ENCODE peak calls at places on chromosomes 5 and 9, in ten cellular contexts. V, E, G, A, W, X, P, L, N and H are unnamed samples.

GRCh38 chr9:89407070-89407469 is 88.8 kb downstream of the SECISBP2 start:
- DNase-seq in N (no peak), A (no peak), W (no peak), P (peak; percentile 34), E (no peak), V (no peak), G (no peak), L (peak; percentile 72), X (no peak), H (peak; percentile 16)

GRCh38 chr9:18368206-18368605 is 105.7 kb upstream of the ADAMTSL1 start:
- DNase-seq in W (no peak), G (no peak), X (no peak), L (peak; percentile 36), A (no peak), E (no peak), P (no peak), V (no peak), N (no peak), H (no peak)

GRCh38 chr5:28397502-28397941 is 1359.1 kb upstream of the CDH9 start:
- DNase-seq in V (no peak), L (peak; percentile 85), A (no peak), X (no peak), G (no peak), W (peak; percentile 39), P (peak; percentile 51), N (no peak), E (no peak), H (no peak)

GRCh38 chr9:137902646-137903045 is 25.1 kb downstream of the CACNA1B start:
- DNase-seq in P (peak; percentile 31), N (no peak), L (no peak), V (no peak), A (no peak), G (no peak), W (no peak), X (no peak), E (no peak), H (no peak)

GRCh38 chr5:38473008-38473407 is 83.4 kb downstream of the LIFR start:
- DNase-seq in V (no peak), N (no peak), W (no peak), P (no peak), G (peak; percentile 32), A (no peak), X (no peak), E (no peak), L (no peak), H (peak; percentile 46)

GRCh38 chr5:154005648-154006047 is 33.1 kb downstream of the FAM114A2 start:
- DNase-seq in A (no peak), L (no peak), E (no peak), G (no peak), V (no peak), W (no peak), N (no peak), P (no peak), X (no peak), H (no peak)

GRCh38 chr5:36662291-36662851 is 56.0 kb downstream of the SLC1A3 start:
- DNase-seq in E (no peak), G (no peak), P (no peak), L (no peak), A (no peak), V (no peak), X (peak; percentile 79), N (no peak), W (no peak), H (no peak)

GRCh38 chr5:157732784-157733262 is 1.6 kb downstream of the THG1L start:
- DNase-seq in A (no peak), P (no peak), N (no peak), V (no peak), X (no peak), G (no peak), L (no peak), W (no peak), E (no peak), H (no peak)

GRCh38 chr9:1025131-1025530 is 25.0 kb upstream of the DMRT2 start:
- DNase-seq in V (no peak), P (no peak), X (no peak), W (no peak), E (no peak), L (no peak), N (no peak), G (no peak), A (no peak), H (no peak)

GRCh38 chr5:140328036-140328764 is 18.2 kb downstream of the HBEGF start:
- DNase-seq in V (no peak), A (no peak), E (no peak), W (no peak), L (no peak), X (no peak), P (no peak), G (no peak), N (no peak), H (no peak)

GRCh38 chr5:3546028-3546427 is 49.6 kb upstream of the IRX1 start:
- DNase-seq in A (no peak), E (no peak), N (no peak), V (no peak), W (no peak), X (no peak), L (no peak), P (no peak), G (no peak), H (no peak)

GRCh38 chr5:75059887-75060286 is 7.5 kb upstream of the GCNT4 start:
- DNase-seq in L (no peak), P (no peak), A (peak; percentile 18), V (no peak), X (peak; percentile 51), N (no peak), W (no peak), G (no peak), E (no peak), H (no peak)

GRCh38 chr5:114330916-114331531 is 30.8 kb upstream of the KCNN2 start:
- DNase-seq in G (no peak), N (no peak), P (no peak), E (no peak), L (no peak), W (no peak), V (no peak), A (no peak), X (no peak), H (no peak)

GRCh38 chr5:126171916-126172315 is 251.3 kb upstream of the GRAMD2B start:
- DNase-seq in N (no peak), G (no peak), P (no peak), L (no peak), A (no peak), X (no peak), W (no peak), E (no peak), V (no peak), H (no peak)

GRCh38 chr5:72908666-72909065 is 47.2 kb upstream of the FCHO2 start:
- DNase-seq in W (no peak), V (no peak), G (no peak), N (no peak), A (no peak), L (no peak), E (no peak), P (no peak), X (no peak), H (no peak)

GRCh38 chr5:179679014-179679674 is 1.7 kb downstream of the CBY3 start:
- DNase-seq in N (peak; percentile 88), E (peak; percentile 76), P (no peak), V (peak; percentile 90), W (no peak), X (peak; percentile 40), A (peak; percentile 17), L (no peak), G (peak; percentile 73), H (peak; percentile 89)

GRCh38 chr5:103036601-103037000 is 83.3 kb downstream of the GIN1 start:
- DNase-seq in L (no peak), N (no peak), V (no peak), W (no peak), P (no peak), X (no peak), A (no peak), E (no peak), G (no peak), H (no peak)

GRCh38 chr9:83934569-83935275 is 13.5 kb upstream of the KIF27 start:
- DNase-seq in E (no peak), N (no peak), X (no peak), L (peak; percentile 78), P (peak; percentile 54), G (no peak), A (no peak), W (peak; percentile 78), V (no peak), H (no peak)

GRCh38 chr9:79572891-79573696 is 1.3 kb downstream of the TLE4 start:
- DNase-seq in L (peak; percentile 36), V (peak; percentile 70), G (peak; percentile 59), E (peak; percentile 56), X (no peak), P (no peak), A (no peak), N (peak; percentile 81), W (no peak), H (peak; percentile 85)

GRCh38 chr5:106393276-106393675 is 1277.5 kb downstream of the EFNA5 start:
- DNase-seq in N (no peak), X (no peak), V (no peak), A (no peak), G (no peak), E (no peak), W (no peak), L (no peak), P (no peak), H (no peak)

GRCh38 chr5:1792842-1793266 is 6.8 kb downstream of the MRPL36 start:
- DNase-seq in W (peak; percentile 87), N (no peak), P (peak; percentile 75), V (peak; percentile 94), L (peak; percentile 96), G (no peak), A (peak; percentile 55), X (no peak), E (peak; percentile 38), H (no peak)

GRCh38 chr5:84274585-84275468 is 109.9 kb downstream of the EDIL3 start:
- DNase-seq in X (no peak), G (peak; percentile 15), A (no peak), E (no peak), P (peak; percentile 43), N (peak; percentile 41), W (peak; percentile 44), V (no peak), L (peak; percentile 41), H (peak; percentile 58)

GRCh38 chr5:169474226-169474625 is 109.3 kb upstream of the SPDL1 start:
- DNase-seq in E (no peak), A (no peak), X (no peak), W (no peak), N (no peak), G (no peak), P (no peak), L (peak; percentile 55), V (no peak), H (no peak)

GRCh38 chr9:137742698-137743097 is 123.9 kb downstream of the EHMT1 start:
- DNase-seq in E (no peak), A (no peak), N (no peak), L (no peak), P (no peak), V (no peak), W (no peak), X (no peak), G (peak; percentile 31), H (peak; percentile 62)

GRCh38 chr5:148746826-148747535 is 79.4 kb upstream of the ADRB2 start:
- DNase-seq in W (no peak), X (no peak), L (no peak), G (no peak), V (no peak), A (no peak), N (no peak), P (peak; percentile 38), E (no peak), H (no peak)